ENCODE peak calls at places on chromosomes 16 and 17, in six cellular contexts. Y is lower lobe of right lung, A is ovary, F is thyroid gland, M is psoas muscle, D is fibroblast of lung. P is an unnamed sample. For H3K36me3, the result is how much of the 10 kb centered on the place peaks cover.

GRCh38 chr16:87847785-87848675 is 21.3 kb downstream of the SLC7A5 start:
- DNase-seq in Y (no peak), A (no peak), F (peak), M (no peak), D (no peak), P (no peak)

GRCh38 chr16:19380316-19380715 is 37.4 kb upstream of the TMC5 start:
- DNase-seq in Y (no peak), A (no peak), F (peak), M (no peak), D (no peak), P (no peak)

GRCh38 chr17:44348988-44349364 is 3.9 kb downstream of the GRN start:
- DNase-seq in Y (no peak), A (no peak), F (no peak), M (no peak), D (no peak), P (no peak)

GRCh38 chr16:26197707-26198106 is 505.9 kb downstream of the HS3ST4 start:
- DNase-seq in Y (no peak), A (no peak), F (no peak), M (no peak), D (no peak), P (no peak)

GRCh38 chr17:73689596-73690275 is 45.5 kb upstream of the SDK2 start:
- DNase-seq in Y (no peak), A (no peak), F (no peak), M (no peak), D (no peak), P (no peak)

GRCh38 chr16:82782715-82783251 is 156.0 kb downstream of the CDH13 start:
- DNase-seq in Y (no peak), A (no peak), F (no peak), M (peak), D (no peak), P (no peak)

GRCh38 chr16:53052519-53053501 is at the start of gene CHD9NB:
- DNase-seq in Y (no peak), A (no peak), F (peak), M (no peak), D (peak), P (peak)

GRCh38 chr17:58699771-58700170 is 7.4 kb downstream of the RAD51C start:
- DNase-seq in Y (no peak), A (no peak), F (no peak), M (no peak), D (no peak), P (no peak)

GRCh38 chr16:66988197-66988788 is at the start of gene CES4A:
- DNase-seq in Y (no peak), A (no peak), F (peak), M (peak), D (peak), P (peak)

GRCh38 chr16:84088695-84089395 is 27.9 kb downstream of the MBTPS1 start:
- DNase-seq in Y (no peak), A (no peak), F (no peak), M (no peak), D (no peak), P (no peak)

GRCh38 chr16:54253118-54253517 is 33.5 kb downstream of the IRX3 start:
- DNase-seq in Y (no peak), A (no peak), F (no peak), M (no peak), D (no peak), P (no peak)

GRCh38 chr17:11589706-11590105 is 8.6 kb upstream of the DNAH9 start:
- DNase-seq in Y (no peak), A (no peak), F (no peak), M (no peak), D (no peak), P (no peak)

GRCh38 chr16:18984425-18985005 is 781 bp downstream of the TMC7 start:
- DNase-seq in Y (no peak), A (no peak), F (no peak), M (no peak), D (peak), P (no peak)

GRCh38 chr16:68357923-68358322 is 47.1 kb downstream of the PRMT7 start:
- DNase-seq in Y (no peak), A (no peak), F (no peak), M (no peak), D (no peak), P (no peak)

GRCh38 chr16:81863630-81864352 is 84.7 kb downstream of the PLCG2 start:
- DNase-seq in Y (no peak), A (no peak), F (no peak), M (no peak), D (no peak), P (no peak)

GRCh38 chr17:51995797-51996403 is 162.6 kb downstream of the CA10 start:
- DNase-seq in Y (no peak), A (no peak), F (no peak), M (no peak), D (no peak), P (peak)

GRCh38 chr16:9557713-9558112 is 466.3 kb downstream of the HAPSTR1 start:
- DNase-seq in Y (no peak), A (no peak), F (no peak), M (no peak), D (no peak), P (no peak)

GRCh38 chr17:71032746-71033273 is 863.5 kb downstream of the KCNJ2 start:
- DNase-seq in Y (no peak), A (no peak), F (no peak), M (no peak), D (no peak), P (no peak)

GRCh38 chr17:41663451-41664171 is 25.1 kb upstream of the EIF1 start:
- DNase-seq in Y (no peak), A (no peak), F (no peak), M (no peak), D (no peak), P (peak)

GRCh38 chr16:61024180-61024900 is 1011.9 kb downstream of the CDH8 start:
- DNase-seq in Y (no peak), A (no peak), F (no peak), M (no peak), D (no peak), P (no peak)

GRCh38 chr16:54194008-54194731 is 92.4 kb downstream of the IRX3 start:
- DNase-seq in Y (peak), A (peak), F (peak), M (peak), D (peak), P (peak)

GRCh38 chr17:9538626-9539025 is 37.0 kb downstream of the STX8 start:
- DNase-seq in Y (no peak), A (no peak), F (no peak), M (no peak), D (no peak), P (no peak)

GRCh38 chr17:50956750-50957523 is 90.8 kb upstream of the TOB1 start:
- DNase-seq in Y (peak), A (peak), F (peak), M (peak), D (peak), P (peak)

GRCh38 chr17:57425903-57426574 is 169.7 kb downstream of the MSI2 start:
- DNase-seq in Y (no peak), A (no peak), F (no peak), M (no peak), D (no peak), P (no peak)

GRCh38 chr16:87531418-87531817 is 38.6 kb upstream of the ZCCHC14 start:
- DNase-seq in Y (no peak), A (no peak), F (peak), M (no peak), D (no peak), P (no peak)

GRCh38 chr17:74822329-74823175 is 37.1 kb downstream of the GRIN2C start:
- DNase-seq in Y (no peak), A (no peak), F (peak), M (no peak), D (no peak), P (no peak)

GRCh38 chr17:194844-195602 is 13.6 kb upstream of the DOC2B start:
- DNase-seq in Y (peak), A (no peak), F (no peak), M (no peak), D (no peak), P (no peak)

GRCh38 chr17:61551255-61551742 is 39.7 kb downstream of the NACA2 start:
- DNase-seq in Y (no peak), A (no peak), F (no peak), M (no peak), D (peak), P (peak)

GRCh38 chr16:4611337-4612023 is 3.2 kb downstream of the UBALD1 start:
- DNase-seq in Y (no peak), A (no peak), F (no peak), M (no peak), D (no peak), P (no peak)

GRCh38 chr17:82249896-82250581 is 21.2 kb downstream of the SLC16A3 start:
- DNase-seq in Y (peak), A (no peak), F (no peak), M (no peak), D (no peak), P (no peak)

GRCh38 chr16:84650062-84650991 is 2.0 kb downstream of the KLHL36 start:
- DNase-seq in Y (no peak), A (no peak), F (no peak), M (no peak), D (peak), P (peak)

GRCh38 chr17:33642002-33642401 is 348.9 kb upstream of the ASIC2 start:
- DNase-seq in Y (no peak), A (no peak), F (no peak), M (no peak), D (no peak), P (no peak)
- TF ChIP-seq CTCF in Y (no peak), A (no peak), F (no peak), M (no peak), D (no peak), P (no peak)

GRCh38 chr17:28394717-28395116 is 11.3 kb downstream of the SLC46A1 start:
- DNase-seq in Y (no peak), A (no peak), F (no peak), M (no peak), D (peak), P (peak)
- H3K36me3 ChIP-seq in Y (half or more), A (under half), F (under half), M (under half), D (under half), P (under half)

GRCh38 chr17:40304464-40304863 is 4.5 kb upstream of the RARA start:
- DNase-seq in Y (no peak), A (peak), F (no peak), M (no peak), D (peak), P (no peak)

GRCh38 chr17:40303706-40304450 is 5.1 kb upstream of the RARA start:
- DNase-seq in Y (no peak), A (peak), F (peak), M (peak), D (peak), P (peak)

GRCh38 chr17:40301315-40301714 is 7.7 kb upstream of the RARA start:
- DNase-seq in Y (no peak), A (no peak), F (no peak), M (no peak), D (no peak), P (no peak)

GRCh38 chr17:40306395-40306794 is 2.6 kb upstream of the RARA start:
- DNase-seq in Y (no peak), A (peak), F (no peak), M (no peak), D (no peak), P (no peak)

DNA sequence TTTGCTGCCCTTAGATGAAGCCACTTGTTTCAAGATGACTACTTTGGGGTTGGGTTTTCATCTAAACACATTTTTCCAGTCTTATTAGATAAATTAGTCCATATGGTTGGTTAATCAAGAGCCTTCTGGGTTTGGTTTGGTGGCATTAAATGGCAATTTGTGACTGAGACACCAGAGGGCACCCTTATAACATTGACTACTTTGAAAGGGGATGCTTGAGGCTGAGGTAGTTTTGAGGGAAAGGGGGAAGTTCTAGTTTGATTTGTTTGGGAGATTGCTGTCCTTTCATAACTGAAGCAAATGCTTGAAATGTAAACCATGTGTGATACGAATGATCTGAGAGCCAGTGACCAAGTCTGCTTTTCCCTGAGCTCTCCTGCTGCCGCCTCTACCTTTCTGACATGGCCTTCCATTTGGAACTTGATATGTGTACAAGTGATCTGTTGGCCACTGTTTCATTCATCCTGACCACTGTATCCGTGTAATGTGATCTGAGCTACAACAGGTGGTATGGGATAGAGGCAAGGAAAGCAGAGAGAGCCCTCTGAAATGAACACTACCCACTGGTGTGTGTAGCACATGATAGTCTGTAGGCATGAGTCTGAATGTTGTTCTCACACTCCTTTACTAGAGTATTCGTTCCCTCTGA is 5.8 kb upstream of the RARA start:
- DNase-seq in Y (no peak), A (peak), F (peak), M (no peak), D (peak), P (peak)
- TF ChIP-seq CTCF in Y (peak), A (peak), F (no peak), M (peak), D (peak), P (peak)

DNA sequence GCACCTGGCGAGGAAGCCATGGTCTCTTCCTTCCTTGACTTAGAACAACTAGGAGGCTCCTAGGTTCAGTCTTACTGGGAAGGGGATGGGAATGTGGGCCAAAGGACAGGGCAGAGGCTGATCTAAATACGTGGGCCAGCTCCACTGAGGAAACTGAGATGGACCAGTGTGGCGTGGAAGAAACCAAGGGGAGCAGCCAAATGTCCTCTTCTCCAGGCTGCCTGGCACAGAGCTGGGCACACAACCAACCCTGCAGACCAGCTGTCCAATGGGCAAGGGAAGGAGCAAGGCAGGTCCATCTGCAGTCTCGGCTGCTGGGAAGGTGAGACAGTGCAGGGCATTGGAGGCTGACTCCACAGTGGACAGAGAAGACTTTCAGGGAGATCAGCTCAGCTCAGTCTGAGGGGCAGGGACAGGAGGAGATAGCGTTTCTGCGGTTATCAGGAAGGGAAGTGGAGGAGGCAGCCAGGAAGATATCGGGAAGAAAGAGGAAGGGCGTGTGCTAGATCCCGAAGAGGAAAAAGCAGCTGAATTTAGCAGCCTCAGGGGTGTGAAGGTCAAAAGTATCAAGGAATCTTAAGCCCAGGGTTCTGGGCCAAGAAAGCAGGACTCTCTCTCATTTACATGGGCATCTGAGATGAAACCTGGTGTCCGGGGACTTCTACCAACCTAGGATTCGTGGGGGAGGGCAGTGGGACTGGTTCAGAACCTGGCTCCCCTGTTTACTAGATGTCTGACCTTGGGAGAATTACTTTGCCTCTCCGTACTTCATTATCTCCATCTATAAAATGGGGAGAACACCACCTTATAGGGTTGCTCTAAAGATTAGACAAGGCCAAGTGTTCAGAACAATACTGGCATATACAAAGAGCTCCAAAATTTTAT is 1.8 kb downstream of the KIFC3 start:
- DNase-seq in Y (peak), A (no peak), F (no peak), M (no peak), D (no peak), P (no peak)
- H3K36me3 ChIP-seq in Y (under half), A (under half), F (under half), M (under half), D (under half), P (under half)